ENCODE peak calls at places on chromosomes 5 and 9, in four cellular contexts. F is HEK293T, W is left colon, L is upper lobe of left lung. M is an unnamed sample.

GRCh38 chr9:7368410-7369292 is 430.9 kb downstream of the DMAC1 start:
- DNase-seq in W (no peak), F (no peak), L (no peak), M (no peak)

GRCh38 chr9:96884443-96884842 is 30.1 kb upstream of the ZNF782 start:
- DNase-seq in W (no peak), F (no peak), L (no peak), M (no peak)

GRCh38 chr5:147396070-147396469 is 113.8 kb downstream of the DPYSL3 start:
- DNase-seq in L (no peak), W (no peak), F (no peak), M (peak; percentile 73)

GRCh38 chr9:133539434-133539833 is 4.9 kb downstream of the ADAMTSL2 start:
- DNase-seq in F (no peak), W (peak; percentile 74), L (peak; percentile 86), M (peak; percentile 50)

GRCh38 chr9:76717611-76718010 is 46.6 kb upstream of the PCA3 start:
- DNase-seq in F (no peak), L (no peak), W (no peak), M (no peak)

GRCh38 chr9:77764894-77765780 is 117.0 kb upstream of the GNA14 start:
- DNase-seq in L (no peak), F (peak; percentile 13), W (no peak), M (no peak)

GRCh38 chr5:158875272-158875679 is 224.4 kb downstream of the EBF1 start:
- DNase-seq in F (no peak), L (no peak), W (no peak), M (no peak)

GRCh38 chr5:36688722-36689121 is 82.3 kb downstream of the SLC1A3 start:
- DNase-seq in F (peak; percentile 32), L (no peak), W (no peak), M (no peak)

GRCh38 chr9:137078701-137079400 is 1.5 kb downstream of the UAP1L1 start:
- DNase-seq in F (no peak), W (peak; percentile 67), L (no peak), M (no peak)

GRCh38 chr5:122267195-122267594 is 44.8 kb upstream of the SNCAIP start:
- DNase-seq in L (no peak), F (no peak), W (no peak), M (no peak)

GRCh38 chr9:117825609-117826347 is 121.6 kb downstream of the TLR4 start:
- DNase-seq in W (peak; percentile 4), L (no peak), F (no peak), M (no peak)

GRCh38 chr9:77013932-77014596 is 5.4 kb upstream of the FOXB2 start:
- DNase-seq in F (no peak), W (no peak), L (peak; percentile 63), M (no peak)

GRCh38 chr5:73039082-73039481 is 81.3 kb upstream of the TMEM171 start:
- DNase-seq in F (no peak), L (no peak), W (no peak), M (no peak)

GRCh38 chr5:90932052-90932699 is 373.6 kb downstream of the ADGRV1 start:
- DNase-seq in L (no peak), W (peak; percentile 13), F (peak; percentile 52), M (no peak)

GRCh38 chr5:50606179-50606578 is 60.3 kb upstream of the PARP8 start:
- DNase-seq in W (no peak), L (no peak), F (no peak), M (no peak)

GRCh38 chr9:93684806-93685553 is 108.6 kb downstream of the PHF2 start:
- DNase-seq in W (no peak), L (no peak), F (peak; percentile 17), M (no peak)

GRCh38 chr5:10307206-10308148 is at the start of gene CMBL:
- DNase-seq in W (peak; percentile 74), F (peak; percentile 42), L (peak; percentile 92), M (peak; percentile 71)

GRCh38 chr9:72442212-72442607 is 77.2 kb upstream of the ZFAND5 start:
- DNase-seq in L (no peak), W (no peak), F (no peak), M (no peak)

GRCh38 chr5:135534609-135535419 is 950 bp downstream of the NEUROG1 start:
- DNase-seq in W (no peak), L (peak; percentile 59), F (no peak), M (no peak)

GRCh38 chr5:74625742-74626241 is 14.7 kb downstream of the ENC1 start:
- DNase-seq in L (no peak), W (peak; percentile 25), F (peak; percentile 28), M (no peak)

GRCh38 chr5:179409806-179410205 is 64.5 kb upstream of the ADAMTS2 start:
- DNase-seq in F (no peak), L (no peak), W (no peak), M (no peak)

GRCh38 chr5:43396762-43397304 is 15.4 kb downstream of the CCL28 start:
- DNase-seq in W (peak; percentile 69), F (no peak), L (peak; percentile 92), M (peak; percentile 52)

GRCh38 chr9:77816641-77817341 is 168.7 kb upstream of the GNA14 start:
- DNase-seq in L (no peak), W (no peak), F (no peak), M (no peak)

GRCh38 chr9:37760416-37761165 is 7.0 kb downstream of the TRMT10B start:
- DNase-seq in W (no peak), F (no peak), L (no peak), M (no peak)

GRCh38 chr5:86968311-86968753 is 299.4 kb upstream of the RASA1 start:
- DNase-seq in L (no peak), W (no peak), F (no peak), M (peak; percentile 39)

GRCh38 chr5:132751444-132751843 is 4.2 kb downstream of the CCNI2 start:
- DNase-seq in L (no peak), W (no peak), F (no peak), M (peak; percentile 52)

GRCh38 chr5:55836191-55836590 is 15.0 kb upstream of the IL31RA start:
- DNase-seq in L (no peak), W (no peak), F (no peak), M (no peak)